ENCODE peak calls at places on chromosomes 1 and 21, in five cellular contexts. L is left cardiac atrium, E is astrocyte, T is hypothalamus, D is NB4. K is an unnamed sample.

GRCh38 chr21:41170442-41170841 is 2.5 kb downstream of the BACE2 start:
- DNase-seq in L (peak; percentile 43), E (no peak), T (no peak), D (peak; percentile 19), K (no peak)

GRCh38 chr21:44687671-44688070 is 5.7 kb upstream of the KRTAP12-1 start:
- DNase-seq in L (no peak), E (no peak), T (no peak), D (no peak), K (no peak)

GRCh38 chr21:26800455-26801454 is 44.5 kb downstream of the ADAMTS1 start:
- DNase-seq in L (no peak), E (no peak), T (no peak), D (no peak), K (no peak)

GRCh38 chr1:34265396-34265795 is 88.7 kb downstream of the C1orf94 start:
- DNase-seq in L (no peak), E (no peak), T (no peak), D (no peak), K (no peak)

GRCh38 chr1:68918563-68918962 is 421.7 kb upstream of the DEPDC1 start:
- DNase-seq in L (no peak), E (no peak), T (no peak), D (no peak), K (no peak)

GRCh38 chr1:201448981-201449380 is 20.0 kb downstream of the PHLDA3 start:
- DNase-seq in L (peak; percentile 36), E (no peak), T (no peak), D (no peak), K (peak; percentile 82)

GRCh38 chr1:227774721-227775665 is 39.8 kb downstream of the SNAP47 start:
- DNase-seq in L (no peak), E (peak; percentile 83), T (no peak), D (no peak), K (no peak)

GRCh38 chr1:185156321-185156853 is 366 bp downstream of the TRMT1L start:
- DNase-seq in L (no peak), E (peak; percentile 17), T (no peak), D (peak; percentile 50), K (peak; percentile 54)

GRCh38 chr1:30036229-30036547 is 687.2 kb downstream of the MATN1 start:
- DNase-seq in L (no peak), E (no peak), T (no peak), D (no peak), K (no peak)

GRCh38 chr1:17875882-17876280 is 120.7 kb downstream of the ACTL8 start:
- DNase-seq in L (peak; percentile 39), E (peak; percentile 74), T (no peak), D (no peak), K (no peak)

GRCh38 chr1:15386128-15386824 is 23.4 kb upstream of the EFHD2 start:
- DNase-seq in L (no peak), E (peak; percentile 29), T (peak; percentile 48), D (peak; percentile 84), K (peak; percentile 65)

GRCh38 chr1:242872521-242872920 is 348.0 kb upstream of the PLD5 start:
- DNase-seq in L (no peak), E (no peak), T (no peak), D (no peak), K (no peak)

GRCh38 chr1:4655674-4656532 is 1.5 kb downstream of the AJAP1 start:
- DNase-seq in L (peak; percentile 64), E (peak; percentile 38), T (peak; percentile 49), D (peak; percentile 71), K (peak; percentile 39)

GRCh38 chr1:201493757-201494617 is 12.9 kb downstream of the CSRP1 start:
- DNase-seq in L (peak; percentile 65), E (peak; percentile 79), T (no peak), D (no peak), K (no peak)

GRCh38 chr1:222079546-222079945 is 337.7 kb upstream of the DUSP10 start:
- DNase-seq in L (no peak), E (no peak), T (no peak), D (no peak), K (no peak)

GRCh38 chr1:206864939-206865671 is at the start of gene IL20:
- DNase-seq in L (peak; percentile 82), E (peak; percentile 20), T (no peak), D (peak; percentile 76), K (no peak)

GRCh38 chr1:44594871-44595735 is 79.2 kb downstream of the TMEM53 start:
- DNase-seq in L (peak; percentile 85), E (no peak), T (peak; percentile 39), D (peak; percentile 67), K (peak; percentile 85)

GRCh38 chr1:115277276-115277675 is 60.8 kb downstream of the NGF start:
- DNase-seq in L (no peak), E (peak; percentile 88), T (no peak), D (no peak), K (no peak)

GRCh38 chr1:151537112-151537511 is 3.0 kb upstream of the TUFT1 start:
- DNase-seq in L (no peak), E (peak; percentile 99), T (no peak), D (no peak), K (no peak)

GRCh38 chr1:160284220-160284781 is 632 bp downstream of the PEX19 start:
- DNase-seq in L (no peak), E (peak; percentile 66), T (no peak), D (peak; percentile 74), K (no peak)